ENCODE peak calls at places on chromosomes 13 and 19, in nine cellular contexts. H is fibroblast of lung, O is thoracic aorta, X is heart left ventricle, K is transverse colon, D is left ventricle myocardium inferior, E is HCT116, I is upper lobe of left lung, G is endodermal cell. F is an unnamed sample. For H3K9me3, the result is how much of the 10 kb centered on the place peaks cover.

GRCh38 chr13:42762251-42762650 is 19.1 kb upstream of the FAM216B start:
- DNase-seq in H (peak), O (no peak), X (no peak), K (no peak), D (no peak), E (no peak), I (no peak), G (no peak), F (no peak)

GRCh38 chr19:3450796-3451411 is 29.4 kb downstream of the SMIM24 start:
- DNase-seq in H (peak), O (peak), X (peak), K (peak), D (peak), E (no peak), I (no peak), G (no peak), F (peak)

GRCh38 chr19:17482877-17483604 is 12.7 kb downstream of the SLC27A1 start:
- DNase-seq in H (no peak), O (no peak), X (no peak), K (no peak), D (no peak), E (no peak), I (no peak), G (no peak), F (no peak)

GRCh38 chr13:34810996-34811395 is 131.1 kb upstream of the NBEA start:
- DNase-seq in H (peak), O (no peak), X (no peak), K (no peak), D (no peak), E (no peak), I (no peak), G (no peak), F (no peak)

GRCh38 chr19:58510084-58510862 is 1.5 kb downstream of the SLC27A5 start:
- DNase-seq in H (no peak), O (no peak), X (no peak), K (no peak), D (no peak), E (no peak), I (no peak), G (no peak), F (no peak)

GRCh38 chr19:40464059-40465024 is 1.2 kb downstream of the BLVRB start:
- DNase-seq in H (peak), O (peak), X (peak), K (peak), D (peak), E (peak), I (no peak), G (peak), F (peak)

GRCh38 chr19:18264956-18265610 is 9.2 kb downstream of the IQCN start:
- DNase-seq in H (no peak), O (no peak), X (no peak), K (no peak), D (no peak), E (no peak), I (peak), G (no peak), F (no peak)

GRCh38 chr13:98927954-98928927 is 49.6 kb downstream of the DOCK9 start:
- DNase-seq in H (peak), O (no peak), X (peak), K (no peak), D (no peak), E (no peak), I (no peak), G (peak), F (peak)

GRCh38 chr19:10027158-10027997 is 14.1 kb downstream of the RDH8 start:
- DNase-seq in H (peak), O (peak), X (peak), K (peak), D (peak), E (peak), I (peak), G (peak), F (peak)

GRCh38 chr13:83722443-83722842 is 159.8 kb downstream of the SLITRK1 start:
- DNase-seq in H (no peak), O (no peak), X (no peak), K (no peak), D (no peak), E (no peak), I (no peak), G (no peak), F (no peak)

GRCh38 chr13:109500146-109500773 is 286.1 kb downstream of the IRS2 start:
- DNase-seq in H (peak), O (no peak), X (no peak), K (no peak), D (no peak), E (no peak), I (no peak), G (peak), F (no peak)
- TF ChIP-seq CTCF in H (peak), O (no peak), X (no peak), K (no peak), D (no peak), E (no peak), I (no peak), G (peak), F (no peak)

DNA sequence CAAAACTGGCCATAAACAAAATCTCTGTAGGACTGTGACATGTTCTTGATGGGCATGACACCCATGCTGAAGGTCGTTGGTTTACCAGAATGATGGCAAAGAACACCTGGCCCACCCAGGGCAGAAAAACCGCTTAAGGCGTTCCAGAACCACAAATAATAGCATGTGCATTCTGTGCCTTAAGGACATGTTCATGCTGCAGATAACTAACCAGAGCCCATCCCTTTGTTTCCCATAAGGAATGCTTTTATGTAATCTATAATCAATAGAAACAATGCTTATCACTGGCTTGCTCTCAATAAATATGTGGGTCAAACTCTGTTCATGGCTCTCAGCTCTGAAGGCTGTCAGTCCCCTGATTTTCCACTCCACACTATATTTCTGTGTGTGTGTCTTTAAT is 11.2 kb upstream of the ZNF578 start:
- DNase-seq in H (no peak), O (no peak), X (no peak), K (no peak), D (no peak), E (no peak), I (no peak), G (no peak), F (no peak)
- H3K9me3 ChIP-seq in H (under half), O (under half), X (half or more), K (under half), D (half or more), E (under half), I (under half), G (half or more), F (under half)

GRCh38 chr13:20495087-20496023 is 30.3 kb downstream of the CRYL1 start:
- DNase-seq in H (peak), O (peak), X (peak), K (peak), D (no peak), E (peak), I (no peak), G (peak), F (peak)
- H3K4me3 ChIP-seq in H (no peak), O (peak), X (peak), K (no peak), D (peak), E (no peak), I (no peak), G (no peak), F (no peak)

DNA sequence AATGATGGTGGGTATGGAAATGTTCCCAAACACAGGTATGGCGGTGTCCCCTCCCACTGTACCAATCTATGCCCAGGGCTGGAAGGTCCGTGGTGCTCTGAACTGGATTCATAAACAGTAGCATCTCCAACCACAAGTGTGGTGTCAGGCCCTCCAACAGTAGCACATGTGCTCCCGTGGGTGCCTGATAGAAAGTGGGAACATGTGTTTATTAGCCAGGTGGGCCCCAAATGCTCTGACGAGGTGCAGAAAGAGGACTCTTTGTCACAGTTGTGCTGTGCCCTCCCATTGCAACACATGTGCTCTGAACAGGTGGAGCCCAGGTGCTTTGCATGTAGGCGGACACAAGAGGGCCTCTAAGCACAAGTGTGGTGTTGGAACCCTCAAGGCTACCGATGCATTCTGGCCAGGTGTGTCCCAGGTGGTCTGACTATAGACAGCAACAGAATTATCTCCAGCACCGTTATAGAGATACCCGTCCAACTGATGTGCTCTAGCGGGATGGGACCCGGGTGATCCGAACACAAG is 75.4 kb upstream of the ZNF30 start:
- DNase-seq in H (no peak), O (no peak), X (no peak), K (no peak), D (no peak), E (peak), I (no peak), G (peak), F (no peak)
- TF ChIP-seq CTCF in H (no peak), O (no peak), X (no peak), K (no peak), D (no peak), E (peak), I (no peak), G (peak), F (no peak)

DNA sequence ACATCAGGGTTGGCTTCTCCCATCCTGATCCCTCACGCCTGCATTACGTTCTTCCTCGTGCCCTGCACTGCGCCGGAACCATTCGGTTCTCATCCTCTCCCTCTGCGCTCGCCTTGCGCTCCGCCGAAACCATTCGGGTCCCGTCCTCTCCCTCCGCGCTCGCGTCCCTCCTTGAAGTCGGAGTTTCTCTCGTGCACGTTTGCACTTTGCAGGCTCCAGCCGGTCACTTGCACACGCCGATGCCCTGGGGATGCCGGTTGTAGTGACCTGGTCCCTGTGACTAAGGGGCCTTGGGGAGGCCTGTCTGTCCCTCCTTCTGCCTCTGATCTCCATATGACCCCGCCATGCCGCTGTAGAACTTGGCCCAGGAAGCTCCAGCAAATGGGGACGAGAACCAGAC is 265.8 kb downstream of the TEX29 start:
- DNase-seq in H (no peak), O (no peak), X (no peak), K (no peak), D (no peak), E (no peak), I (peak), G (no peak), F (no peak)
- H3K9me3 ChIP-seq in H (under half), O (under half), X (under half), K (under half), D (under half), E (under half), I (under half), G (under half), F (under half)

F was measured in heart right ventricle.